ENCODE peak calls at places on chromosomes 1 and 21, in five cellular contexts. I, S, E, T and A are unnamed samples.

GRCh38 chr1:119288751-119289150 is 79.8 kb upstream of the HAO2 start:
- DNase-seq in I (no peak), S (peak), E (no peak), T (no peak), A (no peak)

GRCh38 chr1:225617479-225617878 is 35.4 kb downstream of the ENAH start:
- DNase-seq in I (no peak), S (peak), E (no peak), T (no peak), A (no peak)

GRCh38 chr1:167061073-167061464 is 29.1 kb downstream of the GPA33 start:
- DNase-seq in I (no peak), S (no peak), E (no peak), T (no peak), A (no peak)

GRCh38 chr1:235763962-235764361 is 102.7 kb downstream of the LYST start:
- DNase-seq in I (no peak), S (peak), E (no peak), T (no peak), A (no peak)

GRCh38 chr1:58782308-58783089 is 1.3 kb downstream of the JUN start:
- DNase-seq in I (peak), S (peak), E (no peak), T (no peak), A (no peak)

GRCh38 chr1:25106352-25106751 is 126.0 kb downstream of the SYF2 start:
- DNase-seq in I (no peak), S (peak), E (no peak), T (no peak), A (no peak)

GRCh38 chr1:97143236-97143882 is 421.8 kb downstream of the PTBP2 start:
- DNase-seq in I (no peak), S (peak), E (peak), T (no peak), A (no peak)

GRCh38 chr1:89198500-89199072 is at the start of gene GBP4:
- DNase-seq in I (peak), S (peak), E (no peak), T (no peak), A (no peak)

GRCh38 chr1:183039985-183040447 is 16.8 kb downstream of the LAMC1 start:
- DNase-seq in I (no peak), S (peak), E (no peak), T (no peak), A (no peak)

GRCh38 chr1:246417152-246417812 is 89.8 kb downstream of the SMYD3 start:
- DNase-seq in I (no peak), S (peak), E (peak), T (no peak), A (no peak)

GRCh38 chr21:45111703-45112102 is 37.3 kb downstream of the ADARB1 start:
- DNase-seq in I (no peak), S (no peak), E (no peak), T (no peak), A (no peak)